ENCODE peak calls at places on chromosomes 5 and 9, in four cellular contexts. One of them, this sample, is unnamed.

GRCh38 chr9:22210936-22211335 is 201.8 kb upstream of the CDKN2B start:
- DNase-seq in adrenal gland: no peak
- DNase-seq in AG09309: no peak
- DNase-seq in HL-60: no peak
- DNase-seq in this sample: no peak

GRCh38 chr9:106621299-106621920 is 241.6 kb upstream of the ZNF462 start:
- DNase-seq in AG09309: no peak
- DNase-seq in HL-60: no peak
- DNase-seq in adrenal gland: no peak
- DNase-seq in this sample: no peak

GRCh38 chr9:91515074-91515687 is 91.5 kb upstream of the NFIL3 start:
- DNase-seq in adrenal gland: peak
- DNase-seq in HL-60: no peak
- DNase-seq in AG09309: peak
- DNase-seq in this sample: no peak

GRCh38 chr9:7536310-7536939 is 263.2 kb downstream of the DMAC1 start:
- DNase-seq in HL-60: peak
- DNase-seq in adrenal gland: peak
- DNase-seq in AG09309: peak
- DNase-seq in this sample: no peak

GRCh38 chr5:77744116-77744515 is 32.0 kb downstream of the TBCA start:
- DNase-seq in HL-60: no peak
- DNase-seq in AG09309: no peak
- DNase-seq in adrenal gland: no peak
- DNase-seq in this sample: no peak

GRCh38 chr9:114733814-114734213 is 51.8 kb upstream of the TEX48 start:
- DNase-seq in adrenal gland: no peak
- DNase-seq in HL-60: no peak
- DNase-seq in AG09309: no peak
- DNase-seq in this sample: no peak

GRCh38 chr5:107672212-107673105 is 1.7 kb upstream of the EFNA5 start:
- DNase-seq in AG09309: peak
- DNase-seq in HL-60: no peak
- DNase-seq in adrenal gland: peak
- DNase-seq in this sample: no peak

GRCh38 chr9:78029601-78030552 is 1.7 kb downstream of the GNAQ start:
- DNase-seq in HL-60: peak
- DNase-seq in adrenal gland: peak
- DNase-seq in AG09309: no peak
- DNase-seq in this sample: no peak

GRCh38 chr5:88436290-88436689 is 167.6 kb upstream of the TMEM161B start:
- DNase-seq in AG09309: no peak
- DNase-seq in adrenal gland: no peak
- DNase-seq in HL-60: no peak
- DNase-seq in this sample: no peak

GRCh38 chr9:61665330-61665751 is 475.5 kb downstream of the SPATA31A7 start:
- DNase-seq in adrenal gland: no peak
- DNase-seq in AG09309: no peak
- DNase-seq in HL-60: peak
- DNase-seq in this sample: no peak

GRCh38 chr5:1471240-1471853 is 26.1 kb upstream of the SLC6A3 start:
- DNase-seq in adrenal gland: no peak
- DNase-seq in HL-60: no peak
- DNase-seq in AG09309: no peak
- DNase-seq in this sample: no peak

GRCh38 chr5:124418390-124418789 is 328.0 kb downstream of the ZNF608 start:
- DNase-seq in adrenal gland: no peak
- DNase-seq in HL-60: no peak
- DNase-seq in AG09309: no peak
- DNase-seq in this sample: no peak

GRCh38 chr5:42949348-42950090 is 90.6 kb downstream of the ANXA2R start:
- DNase-seq in AG09309: peak
- DNase-seq in HL-60: peak
- DNase-seq in adrenal gland: peak
- DNase-seq in this sample: peak

GRCh38 chr9:123927625-123928308 is 2.2 kb downstream of the DENND1A start:
- DNase-seq in HL-60: peak
- DNase-seq in adrenal gland: no peak
- DNase-seq in AG09309: peak
- DNase-seq in this sample: no peak

GRCh38 chr5:142095035-142095434 is 13.5 kb upstream of the NDFIP1 start:
- DNase-seq in adrenal gland: no peak
- DNase-seq in AG09309: no peak
- DNase-seq in HL-60: no peak
- DNase-seq in this sample: no peak

GRCh38 chr9:122370869-122371467 is at the start of gene PTGS1:
- DNase-seq in HL-60: peak
- DNase-seq in adrenal gland: peak
- DNase-seq in AG09309: no peak
- DNase-seq in this sample: peak

GRCh38 chr5:14112998-14113652 is 30.0 kb upstream of the TRIO start:
- DNase-seq in HL-60: no peak
- DNase-seq in adrenal gland: peak
- DNase-seq in AG09309: no peak
- DNase-seq in this sample: no peak

GRCh38 chr9:128160603-128160987 is 530 bp downstream of the BBLN start:
- DNase-seq in AG09309: no peak
- DNase-seq in HL-60: peak
- DNase-seq in adrenal gland: no peak
- DNase-seq in this sample: no peak

GRCh38 chr5:95731571-95732554 is 727 bp downstream of the RHOBTB3 start:
- DNase-seq in AG09309: no peak
- DNase-seq in adrenal gland: peak
- DNase-seq in HL-60: peak
- DNase-seq in this sample: peak

GRCh38 chr9:137479315-137479861 is 20.3 kb upstream of the NSMF start:
- DNase-seq in HL-60: no peak
- DNase-seq in AG09309: no peak
- DNase-seq in adrenal gland: no peak
- DNase-seq in this sample: no peak

GRCh38 chr5:110087829-110088228 is 398.1 kb downstream of the MAN2A1 start:
- DNase-seq in HL-60: no peak
- DNase-seq in AG09309: no peak
- DNase-seq in adrenal gland: no peak
- DNase-seq in this sample: no peak

GRCh38 chr9:87878930-87879603 is 3.6 kb upstream of the SPATA31E1 start:
- DNase-seq in AG09309: peak
- DNase-seq in HL-60: no peak
- DNase-seq in adrenal gland: no peak
- DNase-seq in this sample: no peak

GRCh38 chr5:73796164-73797141 is 170.5 kb downstream of the ARHGEF28 start:
- DNase-seq in adrenal gland: peak
- DNase-seq in AG09309: peak
- DNase-seq in HL-60: peak
- DNase-seq in this sample: no peak

GRCh38 chr9:122126340-122127333 is 32.9 kb downstream of the NDUFA8 start:
- DNase-seq in AG09309: no peak
- DNase-seq in adrenal gland: no peak
- DNase-seq in HL-60: no peak
- DNase-seq in this sample: no peak

GRCh38 chr5:73692166-73692640 is 66.2 kb downstream of the ARHGEF28 start:
- DNase-seq in AG09309: peak
- DNase-seq in HL-60: no peak
- DNase-seq in adrenal gland: no peak
- DNase-seq in this sample: no peak

GRCh38 chr5:15510816-15511215 is 10.8 kb downstream of the FBXL7 start:
- DNase-seq in adrenal gland: peak
- DNase-seq in AG09309: peak
- DNase-seq in HL-60: no peak
- DNase-seq in this sample: no peak

GRCh38 chr9:7146582-7146981 is 388.8 kb downstream of the KDM4C start:
- DNase-seq in adrenal gland: no peak
- DNase-seq in HL-60: no peak
- DNase-seq in AG09309: no peak
- DNase-seq in this sample: no peak

GRCh38 chr5:95955996-95956899 is 5.4 kb downstream of the ELL2 start:
- DNase-seq in HL-60: no peak
- DNase-seq in AG09309: no peak
- DNase-seq in adrenal gland: no peak
- DNase-seq in this sample: no peak

GRCh38 chr5:99169309-99169708 is 240.5 kb upstream of the CHD1 start:
- DNase-seq in adrenal gland: no peak
- DNase-seq in AG09309: no peak
- DNase-seq in HL-60: no peak
- DNase-seq in this sample: no peak
- TF ChIP-seq CTCF in adrenal gland: no peak
- TF ChIP-seq CTCF in AG09309: peak
- TF ChIP-seq CTCF in HL-60: no peak
- TF ChIP-seq CTCF in this sample: no peak

GRCh38 chr5:153784277-153784676 is 254.4 kb downstream of the FAM114A2 start:
- DNase-seq in adrenal gland: no peak
- DNase-seq in AG09309: no peak
- DNase-seq in HL-60: no peak
- DNase-seq in this sample: no peak

GRCh38 chr5:153781325-153781724 is 257.4 kb downstream of the FAM114A2 start:
- DNase-seq in adrenal gland: no peak
- DNase-seq in HL-60: no peak
- DNase-seq in AG09309: no peak
- DNase-seq in this sample: no peak

GRCh38 chr5:153783278-153783677 is 255.4 kb downstream of the FAM114A2 start:
- DNase-seq in AG09309: no peak
- DNase-seq in HL-60: no peak
- DNase-seq in adrenal gland: no peak
- DNase-seq in this sample: no peak

GRCh38 chr5:153780876-153781275 is 257.8 kb downstream of the FAM114A2 start:
- DNase-seq in adrenal gland: no peak
- DNase-seq in AG09309: no peak
- DNase-seq in HL-60: no peak
- DNase-seq in this sample: no peak

GRCh38 chr5:153782589-153783238 is 256.0 kb downstream of the FAM114A2 start:
- DNase-seq in HL-60: no peak
- DNase-seq in adrenal gland: no peak
- DNase-seq in AG09309: no peak
- DNase-seq in this sample: no peak
- TF ChIP-seq CTCF in HL-60: no peak
- TF ChIP-seq CTCF in adrenal gland: no peak
- TF ChIP-seq CTCF in AG09309: no peak
- TF ChIP-seq CTCF in this sample: no peak

GRCh38 chr5:164600929-164601535 is 1095.6 kb downstream of the MAT2B start:
- DNase-seq in AG09309: no peak
- DNase-seq in adrenal gland: no peak
- DNase-seq in HL-60: no peak
- DNase-seq in this sample: no peak

GRCh38 chr5:164600166-164600715 is 1094.8 kb downstream of the MAT2B start:
- DNase-seq in adrenal gland: no peak
- DNase-seq in HL-60: no peak
- DNase-seq in AG09309: no peak
- DNase-seq in this sample: no peak

DNA sequence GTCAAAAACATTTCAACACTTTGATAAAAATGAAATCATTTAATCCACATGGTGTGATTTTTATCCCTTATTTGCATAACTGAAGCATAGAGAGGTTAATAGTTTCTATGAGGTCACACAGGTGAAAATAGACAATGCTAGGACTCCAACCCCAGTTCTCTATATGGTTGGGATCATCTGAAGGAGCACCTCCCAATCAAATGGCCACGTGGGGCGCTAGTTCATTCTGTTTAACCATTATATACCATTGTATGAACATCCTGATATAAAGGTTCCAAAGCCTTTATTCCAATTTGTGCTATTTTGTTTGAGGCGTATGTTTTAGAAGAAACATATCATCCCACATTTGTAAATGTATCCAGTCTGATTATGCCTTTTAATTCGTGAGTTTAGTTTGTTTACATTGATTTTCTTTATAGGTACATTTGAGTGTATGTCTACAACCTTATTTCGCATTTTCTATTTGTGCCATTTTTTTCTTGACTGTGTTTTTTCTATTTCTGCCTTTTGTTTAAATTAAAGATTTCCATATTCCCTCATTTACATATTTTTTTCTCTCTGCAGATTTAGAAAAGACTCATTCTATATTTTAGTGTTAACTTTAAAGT is 1092.0 kb downstream of the MAT2B start:
- DNase-seq in AG09309: no peak
- DNase-seq in HL-60: peak
- DNase-seq in adrenal gland: no peak
- DNase-seq in this sample: no peak
- TF ChIP-seq CTCF in AG09309: no peak
- TF ChIP-seq CTCF in HL-60: peak
- TF ChIP-seq CTCF in adrenal gland: no peak
- TF ChIP-seq CTCF in this sample: no peak

GRCh38 chr9:131954299-131954698 is 125.4 kb downstream of the MED27 start:
- DNase-seq in HL-60: no peak
- DNase-seq in AG09309: no peak
- DNase-seq in adrenal gland: no peak
- DNase-seq in this sample: no peak
- TF ChIP-seq CTCF in HL-60: no peak
- TF ChIP-seq CTCF in AG09309: peak
- TF ChIP-seq CTCF in adrenal gland: no peak
- TF ChIP-seq CTCF in this sample: no peak

This sample was measured in CD14-positive monocyte.